ENCODE peak calls at places on chromosome 16, in eight cellular contexts. R, P, B, U, J, G, K and T are unnamed samples.

GRCh38 chr16:12303649-12304048 is 327.1 kb downstream of the SNX29 start:
- DNase-seq in R (no peak), P (no peak), B (no peak), U (no peak), J (peak), G (no peak), K (no peak), T (no peak)

GRCh38 chr16:56525154-56525720 is 5.4 kb upstream of the BBS2 start:
- DNase-seq in R (no peak), P (no peak), B (no peak), U (peak), J (peak), G (no peak), K (no peak), T (no peak)

GRCh38 chr16:49618955-49619354 is 237.0 kb downstream of the ZNF423 start:
- DNase-seq in R (no peak), P (no peak), B (no peak), U (no peak), J (no peak), G (no peak), K (no peak), T (no peak)

GRCh38 chr16:11118479-11118878 is 137.5 kb downstream of the SOCS1 start:
- DNase-seq in R (no peak), P (no peak), B (no peak), U (peak), J (peak), G (no peak), K (no peak), T (no peak)

GRCh38 chr16:9123871-9124270 is 32.4 kb downstream of the HAPSTR1 start:
- DNase-seq in R (no peak), P (no peak), B (peak), U (no peak), J (no peak), G (peak), K (no peak), T (no peak)

GRCh38 chr16:12497558-12497957 is 306.1 kb downstream of the CPPED1 start:
- DNase-seq in R (no peak), P (peak), B (no peak), U (no peak), J (no peak), G (no peak), K (no peak), T (no peak)

GRCh38 chr16:77553130-77553529 is 118.3 kb upstream of the ADAMTS18 start:
- DNase-seq in R (no peak), P (no peak), B (no peak), U (no peak), J (no peak), G (no peak), K (no peak), T (no peak)

GRCh38 chr16:27302126-27302525 is 11.6 kb upstream of the IL4R start:
- DNase-seq in R (no peak), P (no peak), B (no peak), U (no peak), J (no peak), G (no peak), K (no peak), T (no peak)

GRCh38 chr16:56389554-56389953 is 35.8 kb downstream of the AMFR start:
- DNase-seq in R (no peak), P (no peak), B (peak), U (peak), J (peak), G (no peak), K (no peak), T (no peak)

GRCh38 chr16:396605-397004 is 394 bp upstream of the NME4 start:
- DNase-seq in R (no peak), P (peak), B (peak), U (peak), J (peak), G (no peak), K (no peak), T (peak)

GRCh38 chr16:398551-399277 is 1.7 kb downstream of the NME4 start:
- DNase-seq in R (no peak), P (peak), B (no peak), U (no peak), J (no peak), G (no peak), K (no peak), T (peak)

GRCh38 chr16:397736-398332 is 835 bp downstream of the NME4 start:
- DNase-seq in R (peak), P (peak), B (peak), U (peak), J (peak), G (peak), K (no peak), T (peak)

GRCh38 chr16:397135-397661 is at the start of gene NME4:
- DNase-seq in R (no peak), P (peak), B (peak), U (peak), J (no peak), G (no peak), K (no peak), T (peak)

DNA sequence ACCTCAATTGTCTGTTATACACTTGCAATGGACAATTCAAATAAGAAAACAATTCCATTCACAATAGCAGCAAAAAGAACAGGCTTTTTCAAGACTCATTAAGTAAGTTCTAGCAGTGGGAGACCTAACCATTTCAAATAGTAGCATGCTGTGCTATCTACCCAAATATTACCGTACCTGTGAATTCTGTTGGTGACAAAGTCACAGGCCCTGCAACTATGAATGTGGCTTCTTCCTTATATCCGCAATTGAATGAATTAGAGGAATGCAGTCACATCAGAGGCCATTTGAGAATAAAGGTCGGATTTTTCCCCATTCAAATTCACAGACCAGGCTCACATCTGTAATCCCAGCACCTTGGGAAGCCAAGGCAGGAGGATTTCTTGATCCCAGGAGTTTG is 800 bp upstream of the NME4 start:
- DNase-seq in R (no peak), P (peak), B (no peak), U (no peak), J (no peak), G (no peak), K (no peak), T (no peak)
- H3K4me3 ChIP-seq in R (peak), P (peak), B (peak), U (peak), J (no peak), G (no peak), K (peak), T (peak)

GRCh38 chr16:31216116-31216469 is 842 bp downstream of the PYDC1 start:
- DNase-seq in R (no peak), P (no peak), B (no peak), U (no peak), J (no peak), G (no peak), K (no peak), T (no peak)

GRCh38 chr16:31213877-31214704 is at the start of gene TRIM72:
- DNase-seq in R (no peak), P (no peak), B (no peak), U (no peak), J (no peak), G (no peak), K (no peak), T (peak)

GRCh38 chr16:31216552-31217530 is at the start of gene PYDC1:
- DNase-seq in R (no peak), P (peak), B (no peak), U (no peak), J (no peak), G (no peak), K (no peak), T (peak)

GRCh38 chr16:31214705-31215286 is 877 bp downstream of the TRIM72 start:
- DNase-seq in R (no peak), P (peak), B (no peak), U (no peak), J (no peak), G (no peak), K (no peak), T (peak)

DNA sequence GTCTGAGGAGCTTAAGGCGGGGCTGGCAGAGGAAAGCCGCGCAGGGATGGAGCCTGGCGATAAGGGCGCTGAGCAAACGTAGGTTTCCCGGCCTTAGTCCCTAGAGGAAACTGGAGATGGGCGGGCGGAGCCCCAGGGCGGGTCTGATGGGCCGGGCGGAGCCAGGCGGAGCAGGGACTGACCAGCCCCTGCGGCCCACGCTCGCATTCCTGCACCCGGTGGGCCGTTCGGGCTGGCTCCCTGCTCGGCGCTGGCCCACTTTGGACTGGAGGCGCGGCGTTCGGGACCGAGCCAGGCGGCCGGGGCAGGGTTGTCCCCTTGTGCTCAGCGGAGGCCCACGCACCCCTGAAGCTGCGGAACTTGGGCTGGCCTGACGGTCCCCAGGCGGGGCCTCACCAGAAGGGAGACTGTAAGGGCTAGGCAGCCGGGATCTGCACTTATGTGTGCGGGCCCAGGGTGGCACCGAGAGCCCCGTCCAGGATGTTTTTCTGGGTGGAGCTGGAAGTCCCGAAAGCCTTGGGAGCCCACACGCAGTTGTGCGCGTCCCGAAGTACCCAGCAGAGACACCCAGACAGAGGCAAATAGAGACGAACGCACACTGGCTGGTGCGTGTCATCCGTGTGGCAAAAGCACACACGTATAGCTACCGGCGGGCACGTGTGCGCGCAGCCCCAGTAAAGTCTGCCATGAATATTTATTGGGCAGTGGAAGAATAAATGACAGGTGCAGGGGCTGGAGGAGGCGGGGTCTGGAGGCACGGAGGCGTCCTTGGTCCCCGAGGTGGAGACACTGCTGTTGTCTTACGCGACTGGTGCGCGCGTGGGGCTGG is 1.4 kb downstream of the PYDC1 start:
- DNase-seq in R (peak), P (peak), B (peak), U (peak), J (peak), G (peak), K (no peak), T (peak)
- H3K4me3 ChIP-seq in R (peak), P (peak), B (peak), U (peak), J (peak), G (peak), K (peak), T (peak)

GRCh38 chr16:22174642-22175041 is 12.3 kb downstream of the SDR42E2 start:
- DNase-seq in R (no peak), P (no peak), B (no peak), U (no peak), J (no peak), G (no peak), K (no peak), T (no peak)
- H3K4me3 ChIP-seq in R (no peak), P (no peak), B (no peak), U (no peak), J (no peak), G (no peak), K (no peak), T (no peak)

DNA sequence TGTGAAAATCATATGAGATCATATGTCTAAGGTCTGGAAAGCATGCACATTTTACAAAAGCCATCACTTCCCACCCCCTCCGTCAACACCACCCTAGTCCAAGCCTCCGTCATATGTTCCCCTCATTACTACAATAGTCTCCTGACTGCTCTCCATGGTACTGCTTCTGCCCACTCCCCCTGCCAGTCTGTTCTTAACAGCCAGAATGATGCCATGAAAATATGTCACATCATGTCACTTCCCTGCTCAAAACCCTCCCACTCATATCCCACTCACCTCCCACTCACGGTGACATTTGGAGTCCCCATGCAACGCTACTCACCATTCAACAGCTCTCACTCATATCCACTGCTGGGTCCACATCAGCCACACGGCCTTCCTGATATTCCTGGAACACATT is 432.3 kb downstream of the XYLT1 start:
- DNase-seq in R (no peak), P (peak), B (no peak), U (no peak), J (no peak), G (no peak), K (no peak), T (no peak)
- H3K4me3 ChIP-seq in R (no peak), P (no peak), B (no peak), U (no peak), J (no peak), G (no peak), K (no peak), T (no peak)

GRCh38 chr16:31440511-31441184 is 1.9 kb downstream of the ZNF843 start:
- DNase-seq in R (no peak), P (no peak), B (no peak), U (peak), J (no peak), G (no peak), K (no peak), T (no peak)

GRCh38 chr16:31436221-31437045 is 6.2 kb downstream of the ZNF843 start:
- DNase-seq in R (no peak), P (no peak), B (no peak), U (no peak), J (no peak), G (no peak), K (no peak), T (peak)

GRCh38 chr16:31438414-31438813 is 4.2 kb downstream of the ZNF843 start:
- DNase-seq in R (no peak), P (no peak), B (no peak), U (no peak), J (no peak), G (no peak), K (no peak), T (peak)

GRCh38 chr16:31439519-31439918 is 3.1 kb downstream of the ZNF843 start:
- DNase-seq in R (no peak), P (no peak), B (no peak), U (no peak), J (no peak), G (no peak), K (no peak), T (no peak)

GRCh38 chr16:31441956-31442355 is 633 bp downstream of the ZNF843 start:
- DNase-seq in R (no peak), P (no peak), B (no peak), U (no peak), J (no peak), G (no peak), K (no peak), T (no peak)
- H3K4me3 ChIP-seq in R (peak), P (peak), B (no peak), U (peak), J (peak), G (peak), K (peak), T (no peak)